ENCODE peak calls at places on chromosomes 2 and 18, in four cellular contexts. One of them, this sample, is unnamed. For H3K4me1, the result is how much of the 10 kb centered on the place peaks cover.

GRCh38 chr18:48605408-48605845 is 66.6 kb downstream of the CTIF start:
- DNase-seq in PC-9: peak
- DNase-seq in right lobe of liver: no peak
- DNase-seq in Karpas-422: peak
- DNase-seq in this sample: no peak

GRCh38 chr2:36657703-36658102 is 38.8 kb upstream of the VIT start:
- DNase-seq in PC-9: no peak
- DNase-seq in right lobe of liver: no peak
- DNase-seq in Karpas-422: no peak
- DNase-seq in this sample: no peak

GRCh38 chr2:18117592-18117991 is 239.1 kb downstream of the KCNS3 start:
- DNase-seq in PC-9: peak
- DNase-seq in right lobe of liver: no peak
- DNase-seq in Karpas-422: peak
- DNase-seq in this sample: peak

GRCh38 chr18:49613141-49613641 is 51.3 kb downstream of the LIPG start:
- DNase-seq in PC-9: no peak
- DNase-seq in right lobe of liver: no peak
- DNase-seq in Karpas-422: no peak
- DNase-seq in this sample: no peak

GRCh38 chr2:48483506-48483905 is 46.4 kb upstream of the STON1 start:
- DNase-seq in PC-9: no peak
- DNase-seq in right lobe of liver: no peak
- DNase-seq in Karpas-422: no peak
- DNase-seq in this sample: no peak

GRCh38 chr18:76875390-76876330 is 53.3 kb downstream of the ZNF236 start:
- DNase-seq in PC-9: no peak
- DNase-seq in right lobe of liver: no peak
- DNase-seq in Karpas-422: peak
- DNase-seq in this sample: peak

GRCh38 chr2:39411186-39411944 is 25.7 kb downstream of the MAP4K3 start:
- DNase-seq in PC-9: no peak
- DNase-seq in right lobe of liver: no peak
- DNase-seq in Karpas-422: no peak
- DNase-seq in this sample: no peak

GRCh38 chr18:72965616-72966015 is 97.8 kb upstream of the NETO1 start:
- DNase-seq in PC-9: no peak
- DNase-seq in right lobe of liver: no peak
- DNase-seq in Karpas-422: no peak
- DNase-seq in this sample: no peak

GRCh38 chr2:109185801-109186570 is 57.0 kb downstream of the SH3RF3 start:
- DNase-seq in PC-9: no peak
- DNase-seq in right lobe of liver: no peak
- DNase-seq in Karpas-422: no peak
- DNase-seq in this sample: peak

GRCh38 chr2:70525032-70525431 is 28.6 kb downstream of the TGFA start:
- DNase-seq in PC-9: peak
- DNase-seq in right lobe of liver: no peak
- DNase-seq in Karpas-422: no peak
- DNase-seq in this sample: no peak

GRCh38 chr2:88281302-88282217 is 111.4 kb downstream of the THNSL2 start:
- DNase-seq in PC-9: no peak
- DNase-seq in right lobe of liver: no peak
- DNase-seq in Karpas-422: no peak
- DNase-seq in this sample: no peak

GRCh38 chr2:237448626-237449025 is 34.7 kb upstream of the COL6A3 start:
- DNase-seq in PC-9: no peak
- DNase-seq in right lobe of liver: no peak
- DNase-seq in Karpas-422: no peak
- DNase-seq in this sample: no peak
- H3K4me1 ChIP-seq in PC-9: under half
- H3K4me1 ChIP-seq in right lobe of liver: under half
- H3K4me1 ChIP-seq in Karpas-422: under half
- H3K4me1 ChIP-seq in this sample: under half

GRCh38 chr2:217992061-217992460 is 10.7 kb downstream of the TNS1 start:
- DNase-seq in PC-9: no peak
- DNase-seq in right lobe of liver: no peak
- DNase-seq in Karpas-422: no peak
- DNase-seq in this sample: no peak
- H3K4me1 ChIP-seq in PC-9: under half
- H3K4me1 ChIP-seq in right lobe of liver: under half
- H3K4me1 ChIP-seq in Karpas-422: under half
- H3K4me1 ChIP-seq in this sample: half or more

DNA sequence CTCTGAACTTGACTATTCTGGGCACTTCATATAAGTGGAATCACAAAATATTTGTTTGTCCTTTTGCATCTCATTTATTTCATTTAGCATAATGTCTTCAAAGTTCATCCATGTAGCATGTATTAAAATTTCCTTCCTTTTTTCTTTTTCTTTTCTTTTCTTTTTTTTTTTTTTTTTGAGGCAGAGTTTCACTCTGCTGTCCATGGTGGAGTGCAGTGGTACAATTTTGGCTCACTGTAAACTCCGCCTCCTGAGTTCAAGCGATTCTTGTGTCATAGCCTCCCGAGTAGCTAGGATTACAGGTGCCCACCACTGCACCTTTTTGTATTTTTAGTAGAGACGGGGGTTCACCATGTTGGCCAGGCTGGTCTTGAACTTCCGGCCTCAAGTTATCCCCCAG is 11.9 kb downstream of the ATP8B1 start:
- DNase-seq in PC-9: no peak
- DNase-seq in right lobe of liver: no peak
- DNase-seq in Karpas-422: no peak
- DNase-seq in this sample: no peak
- H3K4me1 ChIP-seq in PC-9: half or more
- H3K4me1 ChIP-seq in right lobe of liver: under half
- H3K4me1 ChIP-seq in Karpas-422: under half
- H3K4me1 ChIP-seq in this sample: under half

DNA sequence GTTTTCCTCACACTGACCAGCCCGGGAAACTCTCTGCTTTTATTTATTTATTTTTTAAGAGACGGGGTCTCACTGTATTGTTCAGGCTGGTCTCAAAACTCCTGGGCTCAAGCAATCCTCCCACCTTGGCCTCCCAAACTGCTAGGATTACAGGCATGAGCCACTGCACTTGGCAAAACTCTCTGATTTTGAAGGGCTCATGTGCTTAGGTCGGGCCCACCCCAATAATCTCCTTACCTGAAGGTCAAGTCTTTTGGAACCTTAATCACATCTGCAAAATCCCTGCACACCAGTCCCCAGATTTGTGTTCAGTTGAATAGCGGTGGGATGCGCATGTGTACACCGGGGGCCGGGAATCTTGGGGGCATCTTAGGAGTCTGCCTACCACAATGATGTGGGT is 7.7 kb upstream of the ECEL1 start:
- DNase-seq in PC-9: no peak
- DNase-seq in right lobe of liver: peak
- DNase-seq in Karpas-422: no peak
- DNase-seq in this sample: no peak
- H3K4me1 ChIP-seq in PC-9: under half
- H3K4me1 ChIP-seq in right lobe of liver: under half
- H3K4me1 ChIP-seq in Karpas-422: under half
- H3K4me1 ChIP-seq in this sample: under half

GRCh38 chr18:51028201-51028805 is 1.7 kb upstream of the SMAD4 start:
- DNase-seq in PC-9: peak
- DNase-seq in right lobe of liver: no peak
- DNase-seq in Karpas-422: peak
- DNase-seq in this sample: no peak

GRCh38 chr18:51029694-51030536 is at the start of gene SMAD4:
- DNase-seq in PC-9: peak
- DNase-seq in right lobe of liver: peak
- DNase-seq in Karpas-422: peak
- DNase-seq in this sample: peak

GRCh38 chr18:51032193-51032592 is 2.2 kb downstream of the SMAD4 start:
- DNase-seq in PC-9: no peak
- DNase-seq in right lobe of liver: no peak
- DNase-seq in Karpas-422: peak
- DNase-seq in this sample: no peak

GRCh38 chr18:51029378-51029693 is 677 bp upstream of the SMAD4 start:
- DNase-seq in PC-9: no peak
- DNase-seq in right lobe of liver: no peak
- DNase-seq in Karpas-422: no peak
- DNase-seq in this sample: no peak

GRCh38 chr18:51030537-51031258 is 685 bp downstream of the SMAD4 start:
- DNase-seq in PC-9: peak
- DNase-seq in right lobe of liver: peak
- DNase-seq in Karpas-422: peak
- DNase-seq in this sample: peak
- H3K4me1 ChIP-seq in PC-9: under half
- H3K4me1 ChIP-seq in right lobe of liver: under half
- H3K4me1 ChIP-seq in Karpas-422: under half
- H3K4me1 ChIP-seq in this sample: half or more

GRCh38 chr2:100898035-100898689 is 78.2 kb downstream of the NPAS2 start:
- DNase-seq in PC-9: no peak
- DNase-seq in right lobe of liver: no peak
- DNase-seq in Karpas-422: no peak
- DNase-seq in this sample: no peak

GRCh38 chr2:100903534-100904258 is 83.8 kb downstream of the NPAS2 start:
- DNase-seq in PC-9: peak
- DNase-seq in right lobe of liver: no peak
- DNase-seq in Karpas-422: no peak
- DNase-seq in this sample: no peak

GRCh38 chr2:100895934-100896685 is 76.2 kb downstream of the NPAS2 start:
- DNase-seq in PC-9: peak
- DNase-seq in right lobe of liver: no peak
- DNase-seq in Karpas-422: no peak
- DNase-seq in this sample: no peak

GRCh38 chr2:100902833-100903405 is 83.0 kb downstream of the NPAS2 start:
- DNase-seq in PC-9: peak
- DNase-seq in right lobe of liver: no peak
- DNase-seq in Karpas-422: no peak
- DNase-seq in this sample: no peak

DNA sequence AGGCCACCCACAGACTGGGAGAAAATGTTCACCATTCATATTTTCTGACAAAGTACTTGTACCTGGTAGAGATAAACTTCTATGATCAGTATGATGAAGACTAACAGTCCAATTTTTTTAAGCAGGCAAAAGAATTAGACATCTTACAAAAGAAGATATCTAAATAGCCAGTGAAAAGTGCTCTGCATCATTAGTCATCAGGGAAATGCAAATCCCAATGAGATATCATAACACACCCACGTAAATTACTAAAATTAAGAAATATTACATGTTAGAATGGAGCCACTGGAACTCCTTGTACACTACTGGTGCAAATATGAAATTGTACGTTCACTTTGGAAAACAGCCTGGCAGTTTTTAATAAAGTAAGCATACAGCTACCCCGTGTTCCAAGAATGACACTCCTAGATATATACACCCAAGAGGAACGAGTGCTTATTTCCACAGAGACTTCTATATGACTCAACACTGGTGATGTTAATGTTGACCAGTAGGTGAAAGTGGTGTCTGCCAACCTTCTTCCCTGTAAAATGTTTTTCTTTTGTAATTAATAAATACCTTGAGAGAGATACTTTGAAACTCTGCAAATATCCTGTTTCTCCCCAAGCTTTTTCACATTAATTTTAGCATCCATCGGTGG is 80.3 kb downstream of the NPAS2 start:
- DNase-seq in PC-9: no peak
- DNase-seq in right lobe of liver: no peak
- DNase-seq in Karpas-422: no peak
- DNase-seq in this sample: no peak
- H3K4me1 ChIP-seq in PC-9: half or more
- H3K4me1 ChIP-seq in right lobe of liver: under half
- H3K4me1 ChIP-seq in Karpas-422: under half
- H3K4me1 ChIP-seq in this sample: under half

DNA sequence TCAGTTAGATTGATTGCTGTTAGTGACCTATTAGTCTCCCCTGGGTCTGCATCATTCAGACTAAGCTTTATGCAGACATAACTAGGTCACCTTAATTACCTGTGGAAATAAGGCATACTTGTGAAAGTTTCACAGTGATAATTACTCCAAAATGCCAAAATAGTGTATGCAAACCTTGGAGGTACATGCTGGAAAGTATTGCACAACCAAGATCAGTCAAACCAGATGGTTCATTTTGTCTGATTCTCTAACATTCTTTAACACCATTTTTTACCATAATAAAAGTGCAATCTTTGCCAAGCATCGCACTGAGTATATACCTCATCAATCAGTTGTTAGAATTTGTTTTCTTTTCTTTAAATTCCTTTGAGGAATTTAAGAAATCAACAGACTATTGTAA is 186.3 kb upstream of the TMEFF2 start:
- DNase-seq in PC-9: no peak
- DNase-seq in right lobe of liver: no peak
- DNase-seq in Karpas-422: no peak
- DNase-seq in this sample: no peak
- H3K4me1 ChIP-seq in PC-9: under half
- H3K4me1 ChIP-seq in right lobe of liver: under half
- H3K4me1 ChIP-seq in Karpas-422: under half
- H3K4me1 ChIP-seq in this sample: under half

GRCh38 chr2:9231291-9232165 is 24.9 kb downstream of the ASAP2 start:
- DNase-seq in PC-9: peak
- DNase-seq in right lobe of liver: no peak
- DNase-seq in Karpas-422: no peak
- DNase-seq in this sample: no peak
- H3K4me1 ChIP-seq in PC-9: half or more
- H3K4me1 ChIP-seq in right lobe of liver: under half
- H3K4me1 ChIP-seq in Karpas-422: under half
- H3K4me1 ChIP-seq in this sample: half or more

DNA sequence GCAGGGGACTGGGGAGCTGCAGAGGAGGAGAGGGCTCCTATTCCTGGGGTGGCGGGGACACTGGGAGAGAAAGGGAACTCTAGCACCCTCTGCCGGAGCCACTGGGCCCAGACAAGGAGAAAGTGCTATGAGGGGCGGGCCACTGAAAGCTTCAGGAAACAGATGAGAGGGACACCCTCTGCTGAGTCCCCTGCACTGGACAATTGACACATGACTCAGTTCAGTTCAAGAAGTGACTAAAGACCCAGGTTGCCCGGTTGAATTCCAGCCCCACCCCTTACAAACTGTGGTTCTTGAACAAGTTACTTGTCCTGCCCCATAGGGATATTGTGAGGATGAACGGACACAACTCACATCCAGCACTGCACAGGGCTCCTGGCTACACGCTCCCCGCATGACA is 5.0 kb downstream of the RUFY4 start:
- DNase-seq in PC-9: peak
- DNase-seq in right lobe of liver: no peak
- DNase-seq in Karpas-422: peak
- DNase-seq in this sample: peak
- H3K4me1 ChIP-seq in PC-9: under half
- H3K4me1 ChIP-seq in right lobe of liver: under half
- H3K4me1 ChIP-seq in Karpas-422: under half
- H3K4me1 ChIP-seq in this sample: under half

This sample was measured in adrenal gland.